ENCODE peak calls at places on chromosomes 11 and 22, in seven cellular contexts. One of them, this sample, is unnamed.

GRCh38 chr11:69249641-69250502 is 44.1 kb upstream of the MYEOV start:
- DNase-seq in neural crest cell: no peak
- DNase-seq in cardiac fibroblast: peak; percentile 21
- DNase-seq in fibroblast of lung: peak; percentile 77
- DNase-seq in WTC11: peak; percentile 62
- DNase-seq in lung: peak; percentile 70
- DNase-seq in prostate gland: no peak
- DNase-seq in this sample: no peak

GRCh38 chr11:17923213-17923612 is 89.6 kb downstream of the SERGEF start:
- DNase-seq in WTC11: no peak
- DNase-seq in lung: no peak
- DNase-seq in cardiac fibroblast: peak; percentile 77
- DNase-seq in prostate gland: no peak
- DNase-seq in fibroblast of lung: peak; percentile 40
- DNase-seq in neural crest cell: no peak
- DNase-seq in this sample: no peak

GRCh38 chr22:43861529-43861928 is 784 bp downstream of the SULT4A1 start:
- DNase-seq in WTC11: peak; percentile 14
- DNase-seq in neural crest cell: no peak
- DNase-seq in lung: no peak
- DNase-seq in prostate gland: no peak
- DNase-seq in fibroblast of lung: peak; percentile 21
- DNase-seq in cardiac fibroblast: peak; percentile 26
- DNase-seq in this sample: peak; percentile 56

GRCh38 chr22:24433868-24434471 is 6.6 kb downstream of the ADORA2A start:
- DNase-seq in WTC11: no peak
- DNase-seq in neural crest cell: no peak
- DNase-seq in prostate gland: no peak
- DNase-seq in lung: no peak
- DNase-seq in cardiac fibroblast: peak; percentile 32
- DNase-seq in fibroblast of lung: peak; percentile 65
- DNase-seq in this sample: peak; percentile 9

GRCh38 chr11:68033708-68034045 is 3.2 kb downstream of the NDUFS8 start:
- DNase-seq in prostate gland: no peak
- DNase-seq in lung: no peak
- DNase-seq in neural crest cell: no peak
- DNase-seq in cardiac fibroblast: no peak
- DNase-seq in fibroblast of lung: no peak
- DNase-seq in WTC11: no peak
- DNase-seq in this sample: no peak

GRCh38 chr11:90187839-90188238 is 35.0 kb downstream of the CHORDC1 start:
- DNase-seq in cardiac fibroblast: no peak
- DNase-seq in neural crest cell: no peak
- DNase-seq in WTC11: no peak
- DNase-seq in lung: no peak
- DNase-seq in prostate gland: no peak
- DNase-seq in fibroblast of lung: no peak
- DNase-seq in this sample: no peak

GRCh38 chr11:73288197-73288872 is 16.2 kb downstream of the P2RY6 start:
- DNase-seq in lung: no peak
- DNase-seq in prostate gland: no peak
- DNase-seq in fibroblast of lung: no peak
- DNase-seq in WTC11: no peak
- DNase-seq in cardiac fibroblast: no peak
- DNase-seq in neural crest cell: no peak
- DNase-seq in this sample: no peak

GRCh38 chr11:37450613-37451012 is 852.6 kb upstream of the RAG2 start:
- DNase-seq in cardiac fibroblast: peak; percentile 15
- DNase-seq in neural crest cell: no peak
- DNase-seq in lung: no peak
- DNase-seq in fibroblast of lung: peak; percentile 8
- DNase-seq in prostate gland: no peak
- DNase-seq in WTC11: no peak
- DNase-seq in this sample: no peak

GRCh38 chr11:102017029-102017428 is 30.2 kb upstream of the CFAP300 start:
- DNase-seq in WTC11: no peak
- DNase-seq in neural crest cell: no peak
- DNase-seq in fibroblast of lung: peak; percentile 10
- DNase-seq in lung: no peak
- DNase-seq in prostate gland: no peak
- DNase-seq in cardiac fibroblast: no peak
- DNase-seq in this sample: no peak

GRCh38 chr11:96098511-96099241 is 174.8 kb upstream of the MTMR2 start:
- DNase-seq in fibroblast of lung: peak; percentile 51
- DNase-seq in neural crest cell: no peak
- DNase-seq in prostate gland: no peak
- DNase-seq in lung: no peak
- DNase-seq in cardiac fibroblast: peak; percentile 66
- DNase-seq in WTC11: no peak
- DNase-seq in this sample: no peak

GRCh38 chr11:17475666-17476316 is 854 bp downstream of the ABCC8 start:
- DNase-seq in neural crest cell: peak; percentile 13
- DNase-seq in lung: no peak
- DNase-seq in prostate gland: no peak
- DNase-seq in WTC11: peak; percentile 41
- DNase-seq in fibroblast of lung: no peak
- DNase-seq in cardiac fibroblast: no peak
- DNase-seq in this sample: peak; percentile 40

GRCh38 chr11:17386331-17387084 is 2.0 kb downstream of the KCNJ11 start:
- DNase-seq in cardiac fibroblast: peak; percentile 61
- DNase-seq in fibroblast of lung: peak; percentile 12
- DNase-seq in lung: peak; percentile 58
- DNase-seq in neural crest cell: peak; percentile 58
- DNase-seq in WTC11: peak; percentile 67
- DNase-seq in prostate gland: no peak
- DNase-seq in this sample: peak; percentile 74

GRCh38 chr22:17167486-17167885 is 8.4 kb upstream of the HDHD5 start:
- DNase-seq in prostate gland: no peak
- DNase-seq in neural crest cell: no peak
- DNase-seq in fibroblast of lung: no peak
- DNase-seq in cardiac fibroblast: no peak
- DNase-seq in WTC11: no peak
- DNase-seq in lung: no peak
- DNase-seq in this sample: no peak

GRCh38 chr22:40922484-40923303 is 28.5 kb upstream of the RBX1 start:
- DNase-seq in WTC11: no peak
- DNase-seq in neural crest cell: peak; percentile 15
- DNase-seq in fibroblast of lung: peak; percentile 50
- DNase-seq in cardiac fibroblast: peak; percentile 81
- DNase-seq in prostate gland: peak; percentile 36
- DNase-seq in lung: no peak
- DNase-seq in this sample: no peak

GRCh38 chr11:113690619-113691569 is 15.2 kb downstream of the TMPRSS5 start:
- DNase-seq in prostate gland: no peak
- DNase-seq in fibroblast of lung: peak; percentile 88
- DNase-seq in cardiac fibroblast: peak; percentile 69
- DNase-seq in WTC11: peak; percentile 81
- DNase-seq in neural crest cell: peak; percentile 24
- DNase-seq in lung: no peak
- DNase-seq in this sample: no peak

GRCh38 chr11:97722065-97722464 is 1298.7 kb upstream of the CNTN5 start:
- DNase-seq in prostate gland: no peak
- DNase-seq in lung: no peak
- DNase-seq in cardiac fibroblast: peak; percentile 92
- DNase-seq in fibroblast of lung: peak; percentile 92
- DNase-seq in WTC11: no peak
- DNase-seq in neural crest cell: no peak
- DNase-seq in this sample: no peak

GRCh38 chr22:17767236-17768065 is 6.8 kb downstream of the BID start:
- DNase-seq in cardiac fibroblast: no peak
- DNase-seq in lung: no peak
- DNase-seq in neural crest cell: no peak
- DNase-seq in WTC11: no peak
- DNase-seq in prostate gland: no peak
- DNase-seq in fibroblast of lung: no peak
- DNase-seq in this sample: no peak

GRCh38 chr11:501683-502287 is 5.3 kb downstream of the RNH1 start:
- DNase-seq in cardiac fibroblast: no peak
- DNase-seq in lung: no peak
- DNase-seq in fibroblast of lung: no peak
- DNase-seq in neural crest cell: no peak
- DNase-seq in WTC11: no peak
- DNase-seq in prostate gland: no peak
- DNase-seq in this sample: no peak

GRCh38 chr11:123429336-123429735 is 733 bp upstream of the GRAMD1B start:
- DNase-seq in WTC11: no peak
- DNase-seq in lung: no peak
- DNase-seq in cardiac fibroblast: no peak
- DNase-seq in neural crest cell: no peak
- DNase-seq in fibroblast of lung: peak; percentile 70
- DNase-seq in prostate gland: no peak
- DNase-seq in this sample: no peak

GRCh38 chr11:123428221-123428631 is 1.8 kb upstream of the GRAMD1B start:
- DNase-seq in prostate gland: no peak
- DNase-seq in neural crest cell: no peak
- DNase-seq in WTC11: no peak
- DNase-seq in cardiac fibroblast: peak; percentile 41
- DNase-seq in fibroblast of lung: no peak
- DNase-seq in lung: no peak
- DNase-seq in this sample: no peak

GRCh38 chr11:123431619-123432018 is 1.6 kb downstream of the GRAMD1B start:
- DNase-seq in prostate gland: no peak
- DNase-seq in WTC11: no peak
- DNase-seq in cardiac fibroblast: no peak
- DNase-seq in fibroblast of lung: no peak
- DNase-seq in lung: no peak
- DNase-seq in neural crest cell: no peak
- DNase-seq in this sample: no peak

GRCh38 chr11:123430736-123431356 is 777 bp downstream of the GRAMD1B start:
- DNase-seq in prostate gland: peak; percentile 19
- DNase-seq in WTC11: peak; percentile 64
- DNase-seq in cardiac fibroblast: peak; percentile 49
- DNase-seq in fibroblast of lung: peak; percentile 47
- DNase-seq in lung: peak; percentile 56
- DNase-seq in neural crest cell: peak; percentile 32
- DNase-seq in this sample: peak; percentile 49

GRCh38 chr11:123429851-123430735 is at the start of gene GRAMD1B:
- DNase-seq in fibroblast of lung: peak; percentile 83
- DNase-seq in neural crest cell: peak; percentile 66
- DNase-seq in lung: peak; percentile 34
- DNase-seq in prostate gland: no peak
- DNase-seq in WTC11: peak; percentile 82
- DNase-seq in cardiac fibroblast: peak; percentile 65
- DNase-seq in this sample: peak; percentile 68
- TF ChIP-seq CTCF in fibroblast of lung: peak; percentile 4
- TF ChIP-seq CTCF in neural crest cell: peak; percentile 27
- TF ChIP-seq CTCF in lung: no peak
- TF ChIP-seq CTCF in prostate gland: no peak
- TF ChIP-seq CTCF in WTC11: no peak
- TF ChIP-seq CTCF in cardiac fibroblast: peak; percentile 21
- TF ChIP-seq CTCF in this sample: no peak

GRCh38 chr22:35966314-35967045 is 62.1 kb downstream of the RBFOX2 start:
- DNase-seq in cardiac fibroblast: no peak
- DNase-seq in neural crest cell: no peak
- DNase-seq in lung: no peak
- DNase-seq in fibroblast of lung: peak; percentile 80
- DNase-seq in WTC11: no peak
- DNase-seq in prostate gland: no peak
- DNase-seq in this sample: no peak
- TF ChIP-seq CTCF in cardiac fibroblast: peak; percentile 21
- TF ChIP-seq CTCF in neural crest cell: no peak
- TF ChIP-seq CTCF in lung: no peak
- TF ChIP-seq CTCF in fibroblast of lung: no peak
- TF ChIP-seq CTCF in WTC11: no peak
- TF ChIP-seq CTCF in prostate gland: no peak
- TF ChIP-seq CTCF in this sample: no peak

DNA sequence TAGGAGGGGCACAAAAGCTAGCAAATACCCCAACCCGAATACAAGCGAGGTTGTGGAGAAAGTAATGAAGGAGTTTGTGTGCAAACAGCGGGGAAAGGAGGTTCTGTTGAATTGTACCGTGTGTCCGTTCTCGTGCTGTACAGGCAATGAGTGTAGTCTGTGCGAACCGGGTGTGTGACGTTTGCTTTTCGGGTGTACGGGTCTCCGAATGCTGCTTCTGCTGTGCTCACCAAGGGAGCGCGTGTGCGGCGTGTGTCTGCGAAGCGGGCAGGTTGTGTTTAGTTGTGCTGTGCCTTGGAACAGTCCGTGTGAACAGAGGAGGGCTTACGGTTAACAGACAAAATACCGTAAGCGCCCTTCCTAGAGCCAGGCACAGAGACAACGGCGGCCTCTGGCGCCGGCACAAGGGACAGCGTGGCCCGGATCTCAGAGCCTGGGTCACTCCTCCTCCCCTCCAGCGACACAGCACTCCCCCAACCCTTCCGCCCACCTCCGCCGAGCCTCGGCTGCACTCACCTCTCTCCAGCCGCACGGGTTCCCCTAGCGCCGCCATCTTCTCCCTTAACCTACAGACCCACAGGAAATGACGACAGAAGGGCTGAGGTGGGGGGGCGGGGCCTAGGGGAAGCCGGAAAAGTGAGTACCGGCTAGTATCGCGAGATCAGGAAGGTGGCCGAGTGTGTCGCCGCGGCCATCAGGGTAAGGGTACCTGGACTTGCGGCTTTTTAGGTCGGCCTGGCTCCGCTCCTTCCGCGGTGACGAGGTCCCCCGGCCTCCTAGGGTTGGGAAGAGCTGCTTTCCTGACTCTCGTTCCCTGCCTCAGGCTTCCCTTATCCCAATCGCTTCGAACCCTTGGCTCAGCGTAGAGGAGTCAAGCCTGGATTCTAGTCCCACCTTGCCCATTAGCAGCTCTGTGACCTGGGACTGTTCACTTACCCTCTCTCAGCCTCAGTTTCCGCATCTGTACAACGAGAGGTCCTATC is at the start of gene LIN7C:
- DNase-seq in prostate gland: peak; percentile 96
- DNase-seq in neural crest cell: peak; percentile 79
- DNase-seq in cardiac fibroblast: peak; percentile 96
- DNase-seq in WTC11: peak; percentile 97
- DNase-seq in fibroblast of lung: peak; percentile 90
- DNase-seq in lung: peak; percentile 98
- DNase-seq in this sample: peak; percentile 96
- TF ChIP-seq CTCF in prostate gland: no peak
- TF ChIP-seq CTCF in neural crest cell: no peak
- TF ChIP-seq CTCF in cardiac fibroblast: no peak
- TF ChIP-seq CTCF in WTC11: no peak
- TF ChIP-seq CTCF in fibroblast of lung: no peak
- TF ChIP-seq CTCF in lung: no peak
- TF ChIP-seq CTCF in this sample: no peak

DNA sequence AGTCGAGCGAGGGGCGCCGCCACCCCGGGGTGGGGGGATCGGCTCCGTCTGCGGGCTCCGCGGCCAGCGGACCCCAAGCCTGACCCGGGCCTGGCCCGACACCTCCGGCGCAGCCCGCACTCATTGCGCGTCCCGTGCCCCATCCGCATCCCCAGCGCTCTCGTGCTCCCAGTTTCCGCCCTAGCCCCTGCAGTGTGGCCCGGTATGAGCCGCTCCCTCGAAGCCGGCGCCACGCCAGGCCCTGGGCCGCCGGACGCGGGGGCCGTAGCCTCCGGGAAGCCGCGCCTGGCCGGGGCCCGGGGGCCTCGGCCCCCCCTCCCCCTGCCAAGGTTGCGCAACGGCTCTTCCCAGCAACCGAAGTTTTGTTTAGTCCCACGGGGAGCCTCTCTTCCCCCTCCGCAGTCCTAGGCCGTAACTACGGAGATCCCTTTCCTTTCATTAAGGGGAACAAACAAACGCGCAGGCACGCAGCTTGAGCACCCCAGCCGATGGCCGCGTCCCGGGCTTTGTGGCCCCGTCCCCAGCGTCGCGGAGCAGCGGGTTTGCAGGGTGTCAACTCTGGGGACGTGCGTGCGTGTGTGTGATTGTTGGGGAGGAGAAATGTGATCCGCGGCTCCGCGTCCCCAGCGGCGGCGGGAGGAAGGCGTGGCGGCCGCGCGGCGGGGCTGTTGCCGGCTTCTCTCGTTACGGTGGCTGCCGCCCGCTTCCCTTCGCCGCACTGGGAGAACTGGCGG is 883 bp downstream of the HIPK3 start:
- DNase-seq in prostate gland: peak; percentile 85
- DNase-seq in WTC11: peak; percentile 74
- DNase-seq in lung: peak; percentile 89
- DNase-seq in cardiac fibroblast: peak; percentile 97
- DNase-seq in neural crest cell: peak; percentile 69
- DNase-seq in fibroblast of lung: peak; percentile 77
- DNase-seq in this sample: peak; percentile 84
- TF ChIP-seq CTCF in prostate gland: no peak
- TF ChIP-seq CTCF in WTC11: no peak
- TF ChIP-seq CTCF in lung: no peak
- TF ChIP-seq CTCF in cardiac fibroblast: peak; percentile 4
- TF ChIP-seq CTCF in neural crest cell: peak; percentile 45
- TF ChIP-seq CTCF in fibroblast of lung: peak; percentile 15
- TF ChIP-seq CTCF in this sample: no peak